ENCODE peak calls at places on chromosome 15, in ten cellular contexts. One of them, this sample, is unnamed.

GRCh38 chr15:57045741-57046382 is 127.4 kb downstream of the TCF12 start:
- DNase-seq in posterior cingulate gyrus: no peak
- DNase-seq in suprapubic skin: no peak
- DNase-seq in stimulated activated CD4-positive, alpha-beta T cell treated with anti-CD3 and anti-CD28 coated beads, Interleukin-2, amount 100 ng/mL, for 24 hours: no peak
- DNase-seq in spleen: no peak
- DNase-seq in HepG2: no peak
- DNase-seq in effector memory CD8-positive, alpha-beta T cell: no peak
- DNase-seq in choroid plexus epithelial cell: no peak
- DNase-seq in stimulated activated naive B cell treated with anti-CD40 and anti-IgM and Interleukin-4, amounts not matched to agents 10 μg/mL and 1 μg/mL and 100 μg/mL, for 72 hours: no peak
- DNase-seq in activated T-cell treated with anti-CD3 and anti-CD28 coated beads for 1 hour: no peak
- DNase-seq in this sample: no peak

GRCh38 chr15:69755571-69756310 is 303.1 kb downstream of the RPLP1 start:
- DNase-seq in stimulated activated CD4-positive, alpha-beta T cell treated with anti-CD3 and anti-CD28 coated beads, Interleukin-2, amount 100 ng/mL, for 24 hours: peak
- DNase-seq in effector memory CD8-positive, alpha-beta T cell: peak
- DNase-seq in choroid plexus epithelial cell: peak
- DNase-seq in suprapubic skin: no peak
- DNase-seq in activated T-cell treated with anti-CD3 and anti-CD28 coated beads for 1 hour: peak
- DNase-seq in HepG2: no peak
- DNase-seq in stimulated activated naive B cell treated with anti-CD40 and anti-IgM and Interleukin-4, amounts not matched to agents 10 μg/mL and 1 μg/mL and 100 μg/mL, for 72 hours: peak
- DNase-seq in posterior cingulate gyrus: no peak
- DNase-seq in spleen: peak
- DNase-seq in this sample: peak

GRCh38 chr15:73959012-73959581 is 32.8 kb downstream of the LOXL1 start:
- DNase-seq in suprapubic skin: no peak
- DNase-seq in spleen: peak
- DNase-seq in HepG2: no peak
- DNase-seq in stimulated activated naive B cell treated with anti-CD40 and anti-IgM and Interleukin-4, amounts not matched to agents 10 μg/mL and 1 μg/mL and 100 μg/mL, for 72 hours: no peak
- DNase-seq in stimulated activated CD4-positive, alpha-beta T cell treated with anti-CD3 and anti-CD28 coated beads, Interleukin-2, amount 100 ng/mL, for 24 hours: no peak
- DNase-seq in activated T-cell treated with anti-CD3 and anti-CD28 coated beads for 1 hour: no peak
- DNase-seq in posterior cingulate gyrus: no peak
- DNase-seq in effector memory CD8-positive, alpha-beta T cell: no peak
- DNase-seq in choroid plexus epithelial cell: no peak
- DNase-seq in this sample: no peak

GRCh38 chr15:37773111-37773860 is 161.2 kb upstream of the TMCO5A start:
- DNase-seq in posterior cingulate gyrus: no peak
- DNase-seq in suprapubic skin: no peak
- DNase-seq in activated T-cell treated with anti-CD3 and anti-CD28 coated beads for 1 hour: no peak
- DNase-seq in HepG2: no peak
- DNase-seq in choroid plexus epithelial cell: peak
- DNase-seq in spleen: no peak
- DNase-seq in stimulated activated naive B cell treated with anti-CD40 and anti-IgM and Interleukin-4, amounts not matched to agents 10 μg/mL and 1 μg/mL and 100 μg/mL, for 72 hours: no peak
- DNase-seq in stimulated activated CD4-positive, alpha-beta T cell treated with anti-CD3 and anti-CD28 coated beads, Interleukin-2, amount 100 ng/mL, for 24 hours: no peak
- DNase-seq in effector memory CD8-positive, alpha-beta T cell: no peak
- DNase-seq in this sample: no peak

GRCh38 chr15:78130466-78131294 is 565 bp downstream of the CIB2 start:
- DNase-seq in suprapubic skin: no peak
- DNase-seq in HepG2: no peak
- DNase-seq in stimulated activated naive B cell treated with anti-CD40 and anti-IgM and Interleukin-4, amounts not matched to agents 10 μg/mL and 1 μg/mL and 100 μg/mL, for 72 hours: peak
- DNase-seq in choroid plexus epithelial cell: no peak
- DNase-seq in posterior cingulate gyrus: no peak
- DNase-seq in effector memory CD8-positive, alpha-beta T cell: no peak
- DNase-seq in spleen: no peak
- DNase-seq in stimulated activated CD4-positive, alpha-beta T cell treated with anti-CD3 and anti-CD28 coated beads, Interleukin-2, amount 100 ng/mL, for 24 hours: no peak
- DNase-seq in activated T-cell treated with anti-CD3 and anti-CD28 coated beads for 1 hour: peak
- DNase-seq in this sample: no peak

GRCh38 chr15:66085128-66085527 is 168.4 kb downstream of the MEGF11 start:
- DNase-seq in activated T-cell treated with anti-CD3 and anti-CD28 coated beads for 1 hour: no peak
- DNase-seq in choroid plexus epithelial cell: no peak
- DNase-seq in spleen: no peak
- DNase-seq in suprapubic skin: no peak
- DNase-seq in HepG2: peak
- DNase-seq in posterior cingulate gyrus: no peak
- DNase-seq in effector memory CD8-positive, alpha-beta T cell: no peak
- DNase-seq in stimulated activated naive B cell treated with anti-CD40 and anti-IgM and Interleukin-4, amounts not matched to agents 10 μg/mL and 1 μg/mL and 100 μg/mL, for 72 hours: no peak
- DNase-seq in stimulated activated CD4-positive, alpha-beta T cell treated with anti-CD3 and anti-CD28 coated beads, Interleukin-2, amount 100 ng/mL, for 24 hours: peak
- DNase-seq in this sample: no peak

GRCh38 chr15:25783607-25784131 is 79.5 kb downstream of the ATP10A start:
- DNase-seq in stimulated activated naive B cell treated with anti-CD40 and anti-IgM and Interleukin-4, amounts not matched to agents 10 μg/mL and 1 μg/mL and 100 μg/mL, for 72 hours: no peak
- DNase-seq in activated T-cell treated with anti-CD3 and anti-CD28 coated beads for 1 hour: peak
- DNase-seq in suprapubic skin: no peak
- DNase-seq in posterior cingulate gyrus: no peak
- DNase-seq in effector memory CD8-positive, alpha-beta T cell: peak
- DNase-seq in spleen: no peak
- DNase-seq in HepG2: no peak
- DNase-seq in stimulated activated CD4-positive, alpha-beta T cell treated with anti-CD3 and anti-CD28 coated beads, Interleukin-2, amount 100 ng/mL, for 24 hours: peak
- DNase-seq in choroid plexus epithelial cell: no peak
- DNase-seq in this sample: peak

GRCh38 chr15:62569460-62570404 is 404.6 kb upstream of the C2CD4B start:
- DNase-seq in stimulated activated naive B cell treated with anti-CD40 and anti-IgM and Interleukin-4, amounts not matched to agents 10 μg/mL and 1 μg/mL and 100 μg/mL, for 72 hours: no peak
- DNase-seq in spleen: no peak
- DNase-seq in suprapubic skin: peak
- DNase-seq in stimulated activated CD4-positive, alpha-beta T cell treated with anti-CD3 and anti-CD28 coated beads, Interleukin-2, amount 100 ng/mL, for 24 hours: no peak
- DNase-seq in activated T-cell treated with anti-CD3 and anti-CD28 coated beads for 1 hour: no peak
- DNase-seq in choroid plexus epithelial cell: peak
- DNase-seq in posterior cingulate gyrus: peak
- DNase-seq in HepG2: peak
- DNase-seq in effector memory CD8-positive, alpha-beta T cell: no peak
- DNase-seq in this sample: no peak